ENCODE peak calls at places on chromosome 2, in seven cellular contexts. S is endothelial cell; V is Jurkat, Clone E6-1; G is OCI-LY7; E is T-helper 22 cell; T is tibial artery; U is K562. D is an unnamed sample.

GRCh38 chr2:196420143-196420542 is 219.4 kb upstream of the CCDC150 start:
- DNase-seq in S (no peak), U (no peak), G (no peak), V (no peak), T (no peak), E (no peak), D (no peak)

GRCh38 chr2:181456660-181457120 is 496 bp upstream of the ITGA4 start:
- DNase-seq in G (peak), V (peak), E (peak), T (peak), U (no peak), S (peak), D (peak)

GRCh38 chr2:159130302-159130701 is 156.2 kb downstream of the WDSUB1 start:
- DNase-seq in S (no peak), T (no peak), V (peak), G (no peak), E (no peak), U (peak), D (no peak)

GRCh38 chr2:161556440-161556839 is 67.8 kb upstream of the SLC4A10 start:
- DNase-seq in S (no peak), U (no peak), V (no peak), T (no peak), E (no peak), G (no peak), D (no peak)

GRCh38 chr2:169546756-169547155 is 26.9 kb downstream of the FASTKD1 start:
- DNase-seq in S (no peak), G (no peak), E (no peak), V (no peak), U (no peak), T (no peak), D (no peak)

GRCh38 chr2:191038241-191038725 is 24.3 kb upstream of the STAT1 start:
- DNase-seq in V (no peak), U (peak), E (peak), T (no peak), S (no peak), G (no peak), D (no peak)

GRCh38 chr2:99380376-99381010 is 43.3 kb downstream of the EIF5B start:
- DNase-seq in S (no peak), E (no peak), T (no peak), U (no peak), V (no peak), G (no peak), D (no peak)

GRCh38 chr2:111676423-111676822 is 207.6 kb downstream of the ANAPC1 start:
- DNase-seq in S (no peak), V (peak), U (no peak), E (no peak), T (no peak), G (no peak), D (no peak)

GRCh38 chr2:152730591-152731333 is 12.3 kb downstream of the ARL6IP6 start:
- DNase-seq in S (no peak), V (peak), E (peak), U (no peak), T (no peak), G (peak), D (peak)

GRCh38 chr2:191202881-191203397 is 42.3 kb upstream of the MYO1B start:
- DNase-seq in E (no peak), V (no peak), T (no peak), S (no peak), U (no peak), G (no peak), D (no peak)

GRCh38 chr2:149904816-149905215 is 317.2 kb upstream of the MMADHC start:
- DNase-seq in S (no peak), U (no peak), V (no peak), G (no peak), E (no peak), T (no peak), D (no peak)

GRCh38 chr2:37300578-37300977 is 24.1 kb downstream of the PRKD3 start:
- DNase-seq in U (no peak), V (no peak), G (no peak), E (no peak), T (no peak), S (no peak), D (no peak)

GRCh38 chr2:147600223-147600622 is 244.6 kb upstream of the ACVR2A start:
- DNase-seq in T (no peak), S (no peak), V (no peak), U (no peak), G (no peak), E (no peak), D (no peak)

GRCh38 chr2:170191166-170191872 is 13.4 kb downstream of the MYO3B start:
- DNase-seq in V (no peak), S (no peak), E (no peak), U (no peak), G (no peak), T (no peak), D (no peak)

GRCh38 chr2:65402339-65402738 is 30.1 kb downstream of the SPRED2 start:
- DNase-seq in T (no peak), U (no peak), V (no peak), S (no peak), G (no peak), E (no peak), D (no peak)

GRCh38 chr2:150063432-150063889 is 424.0 kb downstream of the RND3 start:
- DNase-seq in V (no peak), T (no peak), G (no peak), U (no peak), S (no peak), E (no peak), D (no peak)

D was measured in CD14-positive monocyte.